ENCODE peak calls at places on chromosomes 5 and 9, in six cellular contexts. One of them, this sample, is unnamed.

GRCh38 chr9:36987891-36988290 is 46.2 kb downstream of the PAX5 start:
- DNase-seq in H1: no peak
- DNase-seq in HepG2: no peak
- DNase-seq in stomach: no peak
- DNase-seq in A549: no peak
- DNase-seq in transverse colon: no peak
- DNase-seq in this sample: no peak

GRCh38 chr5:30768061-30768460 is 425.4 kb upstream of the CDH6 start:
- DNase-seq in H1: no peak
- DNase-seq in HepG2: no peak
- DNase-seq in stomach: no peak
- DNase-seq in A549: no peak
- DNase-seq in transverse colon: no peak
- DNase-seq in this sample: no peak

GRCh38 chr5:173869316-173869715 is 18.8 kb upstream of the CPEB4 start:
- DNase-seq in H1: no peak
- DNase-seq in HepG2: no peak
- DNase-seq in stomach: peak
- DNase-seq in A549: no peak
- DNase-seq in transverse colon: no peak
- DNase-seq in this sample: no peak

GRCh38 chr5:80184235-80185023 is 71.4 kb downstream of the SERINC5 start:
- DNase-seq in H1: no peak
- DNase-seq in HepG2: peak
- DNase-seq in stomach: peak
- DNase-seq in A549: peak
- DNase-seq in transverse colon: peak
- DNase-seq in this sample: peak

GRCh38 chr9:38087934-38088925 is 19.2 kb upstream of the SHB start:
- DNase-seq in H1: peak
- DNase-seq in HepG2: peak
- DNase-seq in stomach: peak
- DNase-seq in A549: peak
- DNase-seq in transverse colon: peak
- DNase-seq in this sample: peak

GRCh38 chr9:36584626-36585460 is 12.1 kb downstream of the MELK start:
- DNase-seq in H1: no peak
- DNase-seq in HepG2: no peak
- DNase-seq in stomach: no peak
- DNase-seq in A549: no peak
- DNase-seq in transverse colon: no peak
- DNase-seq in this sample: no peak

GRCh38 chr5:79518718-79519117 is 4.8 kb upstream of the HOMER1 start:
- DNase-seq in H1: no peak
- DNase-seq in HepG2: no peak
- DNase-seq in stomach: no peak
- DNase-seq in A549: no peak
- DNase-seq in transverse colon: no peak
- DNase-seq in this sample: no peak

GRCh38 chr5:176608142-176608705 is 1.7 kb downstream of the GPRIN1 start:
- DNase-seq in H1: no peak
- DNase-seq in HepG2: no peak
- DNase-seq in stomach: no peak
- DNase-seq in A549: no peak
- DNase-seq in transverse colon: no peak
- DNase-seq in this sample: no peak

GRCh38 chr5:121693864-121694263 is 157.8 kb upstream of the FTMT start:
- DNase-seq in H1: no peak
- DNase-seq in HepG2: no peak
- DNase-seq in stomach: no peak
- DNase-seq in A549: peak
- DNase-seq in transverse colon: no peak
- DNase-seq in this sample: no peak

GRCh38 chr5:61162832-61163567 is 732 bp upstream of the SMIM15 start:
- DNase-seq in H1: no peak
- DNase-seq in HepG2: peak
- DNase-seq in stomach: no peak
- DNase-seq in A549: peak
- DNase-seq in transverse colon: peak
- DNase-seq in this sample: no peak

GRCh38 chr9:114856210-114856941 is 50.5 kb upstream of the TNFSF15 start:
- DNase-seq in H1: no peak
- DNase-seq in HepG2: no peak
- DNase-seq in stomach: no peak
- DNase-seq in A549: no peak
- DNase-seq in transverse colon: no peak
- DNase-seq in this sample: no peak

GRCh38 chr9:88280816-88281382 is 107.3 kb upstream of the SPIN1 start:
- DNase-seq in H1: peak
- DNase-seq in HepG2: no peak
- DNase-seq in stomach: no peak
- DNase-seq in A549: peak
- DNase-seq in transverse colon: no peak
- DNase-seq in this sample: no peak

GRCh38 chr9:89814340-89815040 is 209.7 kb downstream of the GADD45G start:
- DNase-seq in H1: no peak
- DNase-seq in HepG2: no peak
- DNase-seq in stomach: no peak
- DNase-seq in A549: no peak
- DNase-seq in transverse colon: no peak
- DNase-seq in this sample: no peak

GRCh38 chr5:179241764-179242370 is 103.4 kb downstream of the ADAMTS2 start:
- DNase-seq in H1: no peak
- DNase-seq in HepG2: no peak
- DNase-seq in stomach: no peak
- DNase-seq in A549: no peak
- DNase-seq in transverse colon: peak
- DNase-seq in this sample: no peak

GRCh38 chr5:175103746-175104145 is 340.2 kb downstream of the DRD1 start:
- DNase-seq in H1: no peak
- DNase-seq in HepG2: no peak
- DNase-seq in stomach: no peak
- DNase-seq in A549: no peak
- DNase-seq in transverse colon: no peak
- DNase-seq in this sample: no peak

GRCh38 chr5:113660848-113661247 is 147.4 kb downstream of the YTHDC2 start:
- DNase-seq in H1: no peak
- DNase-seq in HepG2: no peak
- DNase-seq in stomach: no peak
- DNase-seq in A549: no peak
- DNase-seq in transverse colon: no peak
- DNase-seq in this sample: no peak

GRCh38 chr9:19464061-19464763 is 55.4 kb downstream of the ACER2 start:
- DNase-seq in H1: no peak
- DNase-seq in HepG2: no peak
- DNase-seq in stomach: no peak
- DNase-seq in A549: no peak
- DNase-seq in transverse colon: no peak
- DNase-seq in this sample: no peak

GRCh38 chr5:7261049-7261448 is 134.9 kb upstream of the ADCY2 start:
- DNase-seq in H1: no peak
- DNase-seq in HepG2: peak
- DNase-seq in stomach: no peak
- DNase-seq in A549: peak
- DNase-seq in transverse colon: no peak
- DNase-seq in this sample: peak

GRCh38 chr5:402615-403359 is 40.2 kb upstream of the EXOC3 start:
- DNase-seq in H1: no peak
- DNase-seq in HepG2: no peak
- DNase-seq in stomach: no peak
- DNase-seq in A549: no peak
- DNase-seq in transverse colon: no peak
- DNase-seq in this sample: no peak

GRCh38 chr9:108241384-108241783 is 614.4 kb downstream of the ACTL7B start:
- DNase-seq in H1: no peak
- DNase-seq in HepG2: no peak
- DNase-seq in stomach: no peak
- DNase-seq in A549: no peak
- DNase-seq in transverse colon: no peak
- DNase-seq in this sample: no peak

GRCh38 chr5:3878267-3878666 is 282.6 kb downstream of the IRX1 start:
- DNase-seq in H1: no peak
- DNase-seq in HepG2: no peak
- DNase-seq in stomach: no peak
- DNase-seq in A549: no peak
- DNase-seq in transverse colon: no peak
- DNase-seq in this sample: no peak

GRCh38 chr9:4111233-4112000 is 188.5 kb downstream of the GLIS3 start:
- DNase-seq in H1: no peak
- DNase-seq in HepG2: no peak
- DNase-seq in stomach: no peak
- DNase-seq in A549: no peak
- DNase-seq in transverse colon: no peak
- DNase-seq in this sample: no peak

GRCh38 chr5:126119894-126120442 is 303.2 kb upstream of the GRAMD2B start:
- DNase-seq in H1: no peak
- DNase-seq in HepG2: no peak
- DNase-seq in stomach: no peak
- DNase-seq in A549: no peak
- DNase-seq in transverse colon: no peak
- DNase-seq in this sample: no peak

GRCh38 chr5:126115230-126115629 is 308.0 kb upstream of the GRAMD2B start:
- DNase-seq in H1: no peak
- DNase-seq in HepG2: no peak
- DNase-seq in stomach: no peak
- DNase-seq in A549: no peak
- DNase-seq in transverse colon: no peak
- DNase-seq in this sample: no peak

GRCh38 chr5:126120939-126121338 is 302.3 kb upstream of the GRAMD2B start:
- DNase-seq in H1: no peak
- DNase-seq in HepG2: no peak
- DNase-seq in stomach: no peak
- DNase-seq in A549: no peak
- DNase-seq in transverse colon: no peak
- DNase-seq in this sample: no peak

GRCh38 chr5:126122942-126123341 is 300.3 kb upstream of the GRAMD2B start:
- DNase-seq in H1: no peak
- DNase-seq in HepG2: no peak
- DNase-seq in stomach: no peak
- DNase-seq in A549: no peak
- DNase-seq in transverse colon: no peak
- DNase-seq in this sample: no peak

DNA sequence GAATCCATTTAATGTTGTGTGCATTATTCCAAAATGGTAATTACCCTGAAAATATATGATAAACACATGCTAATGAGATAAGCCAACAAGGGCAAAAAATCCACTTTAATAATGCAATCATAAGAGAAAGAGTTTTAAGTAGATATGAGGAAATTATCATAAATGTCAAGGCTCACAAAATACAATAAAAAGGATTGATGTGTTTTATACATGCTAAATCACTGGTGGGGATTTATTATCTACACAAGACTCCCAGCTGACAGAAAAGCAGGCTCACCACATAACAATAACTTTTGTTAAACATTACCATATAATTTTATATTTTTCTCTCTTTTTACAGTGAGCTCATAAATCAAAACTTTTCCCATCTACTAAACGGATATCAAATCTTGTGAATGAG is 306.2 kb upstream of the GRAMD2B start:
- DNase-seq in H1: no peak
- DNase-seq in HepG2: no peak
- DNase-seq in stomach: no peak
- DNase-seq in A549: no peak
- DNase-seq in transverse colon: no peak
- DNase-seq in this sample: no peak
- TF ChIP-seq EP300 in H1: no peak
- TF ChIP-seq EP300 in HepG2: no peak
- TF ChIP-seq EP300 in stomach: no peak
- TF ChIP-seq EP300 in A549: no peak
- TF ChIP-seq EP300 in transverse colon: no peak
- TF ChIP-seq EP300 in this sample: no peak

GRCh38 chr9:17081814-17082213 is 53.0 kb upstream of the CNTLN start:
- DNase-seq in H1: no peak
- DNase-seq in HepG2: no peak
- DNase-seq in stomach: no peak
- DNase-seq in A549: no peak
- DNase-seq in transverse colon: no peak
- DNase-seq in this sample: no peak

GRCh38 chr9:17075146-17075757 is 59.6 kb upstream of the CNTLN start:
- DNase-seq in H1: no peak
- DNase-seq in HepG2: no peak
- DNase-seq in stomach: no peak
- DNase-seq in A549: no peak
- DNase-seq in transverse colon: no peak
- DNase-seq in this sample: no peak

GRCh38 chr9:17081351-17081750 is 53.5 kb upstream of the CNTLN start:
- DNase-seq in H1: no peak
- DNase-seq in HepG2: no peak
- DNase-seq in stomach: no peak
- DNase-seq in A549: no peak
- DNase-seq in transverse colon: no peak
- DNase-seq in this sample: no peak

DNA sequence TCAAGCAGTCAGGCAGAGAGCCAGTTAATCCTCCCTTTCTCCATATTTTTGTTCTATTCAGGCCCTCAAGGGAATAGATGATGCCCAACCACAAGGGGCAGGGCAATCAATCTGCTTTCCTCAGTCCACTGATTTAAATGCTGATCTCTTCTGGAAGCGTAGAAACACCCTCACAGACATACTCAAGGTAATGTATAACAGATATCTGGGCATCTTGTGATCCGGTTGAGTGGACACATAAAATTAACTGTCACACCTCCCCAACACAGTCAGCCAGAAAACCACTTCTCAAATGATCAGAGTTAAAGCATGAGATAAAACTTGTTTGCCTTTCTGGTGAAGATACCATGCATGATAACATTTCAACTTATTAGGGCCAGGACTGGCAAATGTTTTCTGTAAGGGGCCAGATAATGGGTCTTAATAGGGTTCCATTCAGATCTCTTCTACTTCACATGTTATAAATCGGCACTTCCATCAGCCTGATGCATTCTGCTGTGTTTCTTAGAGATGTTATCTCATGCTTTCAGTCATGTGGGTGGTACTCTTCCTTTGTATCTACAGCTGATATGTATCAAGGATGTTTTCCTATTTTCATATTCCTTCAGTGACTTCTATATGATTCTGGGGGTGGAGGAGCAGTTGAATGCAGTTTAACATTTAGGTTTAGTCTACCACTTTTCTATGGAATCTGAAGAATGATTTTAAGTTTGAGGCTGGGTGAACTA is 58.9 kb upstream of the CNTLN start:
- DNase-seq in H1: no peak
- DNase-seq in HepG2: no peak
- DNase-seq in stomach: no peak
- DNase-seq in A549: no peak
- DNase-seq in transverse colon: no peak
- DNase-seq in this sample: no peak
- TF ChIP-seq EP300 in H1: no peak
- TF ChIP-seq EP300 in HepG2: no peak
- TF ChIP-seq EP300 in stomach: no peak
- TF ChIP-seq EP300 in A549: no peak
- TF ChIP-seq EP300 in transverse colon: no peak
- TF ChIP-seq EP300 in this sample: no peak

GRCh38 chr9:113593682-113594281 is 130.3 kb downstream of the RGS3 start:
- DNase-seq in H1: peak
- DNase-seq in HepG2: peak
- DNase-seq in stomach: peak
- DNase-seq in A549: peak
- DNase-seq in transverse colon: peak
- DNase-seq in this sample: peak
- TF ChIP-seq EP300 in H1: peak
- TF ChIP-seq EP300 in HepG2: no peak
- TF ChIP-seq EP300 in stomach: no peak
- TF ChIP-seq EP300 in A549: no peak
- TF ChIP-seq EP300 in transverse colon: no peak
- TF ChIP-seq EP300 in this sample: no peak

GRCh38 chr5:151880304-151880703 is 44.3 kb downstream of the GLRA1 start:
- DNase-seq in H1: no peak
- DNase-seq in HepG2: no peak
- DNase-seq in stomach: no peak
- DNase-seq in A549: no peak
- DNase-seq in transverse colon: no peak
- DNase-seq in this sample: no peak
- TF ChIP-seq EP300 in H1: no peak
- TF ChIP-seq EP300 in HepG2: no peak
- TF ChIP-seq EP300 in stomach: no peak
- TF ChIP-seq EP300 in A549: no peak
- TF ChIP-seq EP300 in transverse colon: no peak
- TF ChIP-seq EP300 in this sample: no peak